ENCODE peak calls at places on chromosomes 12 and 14, in five cellular contexts. F is naive thymus-derived CD4-positive, alpha-beta T cell; G is activated naive CD4-positive, alpha-beta T cell treated with anti-CD3 and anti-CD28 coated beads, Interleukin-2, amount 50 U/mL, for 72 hours; T is Right ventricle myocardium superior; X is Panc1. Q is an unnamed sample.

GRCh38 chr14:104687601-104688504 is 1.6 kb upstream of the INF2 start:
- ATAC-seq in F (no peak), G (no peak), T (peak), X (peak), Q (no peak)

GRCh38 chr12:45549503-45549902 is 180.0 kb upstream of the ARID2 start:
- ATAC-seq in F (no peak), G (no peak), T (no peak), X (no peak), Q (no peak)

GRCh38 chr12:12903642-12904609 is 12.6 kb downstream of the GPRC5A start:
- ATAC-seq in F (no peak), G (no peak), T (no peak), X (no peak), Q (no peak)

GRCh38 chr12:2879853-2880252 is 2.8 kb downstream of the RHNO1 start:
- ATAC-seq in F (no peak), G (peak), T (no peak), X (no peak), Q (peak)

GRCh38 chr14:102028733-102029132 is 58.1 kb downstream of the HSP90AA1 start:
- ATAC-seq in F (no peak), G (no peak), T (no peak), X (peak), Q (no peak)

GRCh38 chr14:75568791-75569190 is 9.6 kb upstream of the FLVCR2 start:
- ATAC-seq in F (no peak), G (no peak), T (no peak), X (no peak), Q (peak)

GRCh38 chr12:64995831-64996230 is 125.3 kb downstream of the WIF1 start:
- ATAC-seq in F (no peak), G (no peak), T (no peak), X (no peak), Q (no peak)

GRCh38 chr14:22614240-22614799 is 16.2 kb downstream of the ABHD4 start:
- ATAC-seq in F (no peak), G (peak), T (peak), X (peak), Q (peak)

GRCh38 chr12:82953397-82953796 is 266.7 kb downstream of the TMTC2 start:
- ATAC-seq in F (no peak), G (no peak), T (no peak), X (no peak), Q (no peak)

GRCh38 chr12:50924131-50924438 is 28.3 kb upstream of the HIGD1C start:
- ATAC-seq in F (peak), G (no peak), T (peak), X (no peak), Q (peak)